ENCODE peak calls at places on chromosomes 5 and 9, in eight cellular contexts. C, A, S, L, R, I, P and U are unnamed samples. For H3K4me1, the result is how much of the 10 kb centered on the place peaks cover.

GRCh38 chr5:43315262-43315661 is 2.0 kb upstream of the HMGCS1 start:
- DNase-seq in C (peak), A (peak), S (no peak), L (no peak), R (no peak), I (no peak), P (no peak), U (no peak)

GRCh38 chr9:134189475-134190231 is 25.3 kb upstream of the RNU6ATAC start:
- DNase-seq in C (no peak), A (peak), S (no peak), L (peak), R (no peak), I (no peak), P (no peak), U (peak)

GRCh38 chr9:96116275-96117051 is 185.5 kb downstream of the HSD17B3 start:
- DNase-seq in C (no peak), A (no peak), S (no peak), L (no peak), R (peak), I (no peak), P (peak), U (no peak)

GRCh38 chr5:107867266-107867665 is 196.5 kb upstream of the EFNA5 start:
- DNase-seq in C (no peak), A (peak), S (no peak), L (no peak), R (no peak), I (no peak), P (no peak), U (no peak)

GRCh38 chr5:59040007-59040803 is 457.3 kb downstream of the RAB3C start:
- DNase-seq in C (no peak), A (no peak), S (no peak), L (no peak), R (no peak), I (no peak), P (no peak), U (no peak)

GRCh38 chr9:97514531-97514930 is 13.1 kb downstream of the TMOD1 start:
- DNase-seq in C (no peak), A (no peak), S (no peak), L (no peak), R (peak), I (peak), P (no peak), U (no peak)

GRCh38 chr5:14176888-14177287 is 33.7 kb downstream of the TRIO start:
- DNase-seq in C (no peak), A (no peak), S (no peak), L (no peak), R (no peak), I (no peak), P (no peak), U (no peak)

GRCh38 chr9:112097712-112098688 is 77.1 kb downstream of the SUSD1 start:
- DNase-seq in C (peak), A (peak), S (peak), L (no peak), R (peak), I (peak), P (peak), U (peak)

GRCh38 chr9:32627394-32627954 is 8.0 kb downstream of the TAF1L start:
- DNase-seq in C (peak), A (peak), S (no peak), L (no peak), R (no peak), I (no peak), P (no peak), U (no peak)

GRCh38 chr9:76868897-76869296 is 37.0 kb downstream of the PRUNE2 start:
- DNase-seq in C (no peak), A (peak), S (peak), L (no peak), R (no peak), I (no peak), P (no peak), U (no peak)

GRCh38 chr5:147051193-147051592 is 172.6 kb upstream of the PPP2R2B start:
- DNase-seq in C (no peak), A (peak), S (peak), L (no peak), R (no peak), I (no peak), P (no peak), U (no peak)

GRCh38 chr5:163913548-163913947 is 408.1 kb downstream of the MAT2B start:
- DNase-seq in C (no peak), A (no peak), S (no peak), L (no peak), R (no peak), I (no peak), P (no peak), U (no peak)

GRCh38 chr9:135109650-135110049 is 22.2 kb downstream of the OLFM1 start:
- DNase-seq in C (no peak), A (no peak), S (no peak), L (no peak), R (no peak), I (no peak), P (no peak), U (no peak)

GRCh38 chr9:36036253-36036779 is 397 bp upstream of the RECK start:
- DNase-seq in C (no peak), A (no peak), S (no peak), L (no peak), R (no peak), I (no peak), P (no peak), U (no peak)

GRCh38 chr9:15513335-15513734 is 2.6 kb upstream of the PSIP1 start:
- DNase-seq in C (peak), A (no peak), S (peak), L (no peak), R (no peak), I (no peak), P (no peak), U (no peak)

GRCh38 chr9:4615251-4615650 is 46.8 kb upstream of the PLPP6 start:
- DNase-seq in C (no peak), A (peak), S (peak), L (no peak), R (no peak), I (no peak), P (no peak), U (no peak)

GRCh38 chr5:6427689-6428088 is 21.0 kb upstream of the UBE2QL1 start:
- DNase-seq in C (no peak), A (no peak), S (no peak), L (no peak), R (no peak), I (no peak), P (no peak), U (no peak)

GRCh38 chr5:123807177-123807900 is 295.4 kb downstream of the CSNK1G3 start:
- DNase-seq in C (no peak), A (no peak), S (peak), L (no peak), R (no peak), I (no peak), P (no peak), U (no peak)

GRCh38 chr9:26066237-26066636 is 388.0 kb upstream of the TUSC1 start:
- DNase-seq in C (no peak), A (no peak), S (no peak), L (no peak), R (no peak), I (no peak), P (no peak), U (no peak)

GRCh38 chr9:38018964-38019602 is 49.9 kb downstream of the SHB start:
- DNase-seq in C (no peak), A (peak), S (peak), L (no peak), R (peak), I (no peak), P (peak), U (no peak)

GRCh38 chr5:121949885-121950284 is 11.9 kb upstream of the SRFBP1 start:
- DNase-seq in C (peak), A (peak), S (peak), L (no peak), R (peak), I (no peak), P (no peak), U (peak)

GRCh38 chr5:168460606-168461005 is 25.7 kb upstream of the RARS1 start:
- DNase-seq in C (no peak), A (no peak), S (no peak), L (no peak), R (no peak), I (no peak), P (no peak), U (no peak)

GRCh38 chr5:168455201-168455600 is 31.1 kb upstream of the RARS1 start:
- DNase-seq in C (no peak), A (no peak), S (no peak), L (no peak), R (no peak), I (no peak), P (no peak), U (no peak)

GRCh38 chr5:168457542-168457941 is 28.7 kb upstream of the RARS1 start:
- DNase-seq in C (no peak), A (no peak), S (no peak), L (no peak), R (no peak), I (no peak), P (no peak), U (no peak)
- H3K4me1 ChIP-seq in C (under half), A (under half), S (under half), L (under half), R (under half), I (under half), P (under half), U (under half)

DNA sequence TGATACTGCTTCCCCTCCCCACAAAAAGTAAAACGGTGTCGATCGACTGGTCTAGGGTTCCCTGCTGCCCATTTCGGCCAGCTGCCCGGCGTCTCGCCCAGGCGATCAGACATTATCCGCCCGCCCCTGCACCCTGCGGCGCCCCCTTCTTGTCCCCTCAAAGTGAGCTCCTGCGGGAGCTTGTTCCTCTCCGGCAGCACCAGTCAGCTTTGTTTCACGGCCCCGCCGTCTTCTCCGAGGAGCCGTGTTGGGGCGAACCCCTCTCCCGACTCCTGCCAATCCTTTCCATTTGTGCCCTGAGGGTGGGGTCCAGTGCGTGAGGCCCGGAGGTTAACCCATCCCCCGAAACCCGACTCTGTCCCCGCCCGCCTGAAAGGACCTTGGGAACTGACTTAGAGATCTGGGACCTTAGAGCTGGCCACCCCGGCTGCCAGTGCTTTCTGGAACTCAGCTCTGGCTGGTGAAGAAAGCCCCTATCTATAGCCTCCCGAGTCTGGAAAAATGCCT is 518 bp downstream of the UBE2B start:
- DNase-seq in C (no peak), A (peak), S (peak), L (peak), R (peak), I (peak), P (peak), U (peak)
- H3K4me3 ChIP-seq in C (peak), A (peak), S (peak), L (peak), R (peak), I (peak), P (peak), U (peak)

DNA sequence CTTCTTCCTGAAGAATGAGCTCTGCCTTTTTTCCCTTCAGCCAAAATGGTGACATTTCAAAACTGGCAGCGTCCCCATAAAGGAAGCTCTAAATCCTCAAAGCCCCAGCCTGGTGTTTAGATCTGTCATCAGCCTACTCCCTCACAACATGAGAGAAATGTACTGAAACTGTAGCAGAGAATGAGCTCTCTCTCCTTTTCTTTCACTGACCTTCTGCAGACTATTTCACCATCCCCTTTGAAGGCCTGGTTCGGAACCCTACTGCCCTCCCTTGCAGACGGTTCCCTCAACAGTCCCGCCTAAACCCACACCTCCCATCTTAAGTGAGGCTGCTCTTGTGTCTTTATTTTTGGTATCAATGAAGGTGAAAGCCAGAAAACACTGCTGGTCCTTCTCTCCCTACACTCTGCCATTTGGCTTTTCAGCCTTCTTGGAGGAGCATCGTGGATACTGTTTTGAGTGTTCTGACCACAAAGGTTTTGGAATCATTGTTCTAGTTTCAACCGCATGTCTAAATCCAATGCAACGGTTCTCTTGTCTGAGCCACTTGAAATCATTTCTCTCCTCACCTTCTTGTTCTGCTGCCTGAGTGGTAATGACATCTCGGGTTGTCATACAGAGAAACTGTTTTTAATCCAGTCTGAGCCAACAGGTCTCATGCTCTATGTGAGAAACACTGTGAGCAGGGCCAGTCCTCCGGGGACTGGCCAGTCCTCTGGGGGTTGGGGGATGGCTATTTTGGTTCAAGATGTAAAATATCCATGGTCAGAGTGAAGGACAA is 39.0 kb downstream of the ITK start:
- DNase-seq in C (no peak), A (no peak), S (no peak), L (no peak), R (no peak), I (no peak), P (no peak), U (no peak)
- H3K4me1 ChIP-seq in C (under half), A (under half), S (under half), L (under half), R (under half), I (under half), P (under half), U (under half)

DNA sequence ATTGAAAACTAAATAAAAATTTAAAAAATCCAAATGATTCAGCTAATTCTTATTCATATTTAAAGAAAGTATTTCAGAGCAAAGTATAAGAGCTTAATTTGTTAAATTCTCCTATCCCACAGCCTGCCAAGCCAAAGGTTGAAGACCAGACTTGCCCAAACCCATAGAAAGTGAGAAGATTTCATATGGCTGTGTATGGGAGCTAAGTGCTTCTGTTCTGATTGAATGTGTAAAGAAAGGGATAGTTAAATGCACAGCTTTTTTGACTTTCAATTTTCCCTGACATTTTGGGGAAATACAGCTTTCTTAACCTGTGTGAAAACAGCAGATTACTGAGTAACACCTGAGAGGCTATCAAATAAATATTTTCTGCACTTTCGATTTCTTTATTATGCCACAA is 125.0 kb upstream of the MTAP start:
- DNase-seq in C (no peak), A (peak), S (no peak), L (no peak), R (no peak), I (no peak), P (no peak), U (no peak)
- H3K4me3 ChIP-seq in C (no peak), A (peak), S (no peak), L (no peak), R (no peak), I (no peak), P (no peak), U (no peak)

GRCh38 chr9:119368179-119368578 is 1.1 kb downstream of the BRINP1 start:
- DNase-seq in C (no peak), A (no peak), S (no peak), L (no peak), R (no peak), I (no peak), P (no peak), U (no peak)
- H3K4me1 ChIP-seq in C (under half), A (under half), S (under half), L (under half), R (under half), I (under half), P (under half), U (under half)

DNA sequence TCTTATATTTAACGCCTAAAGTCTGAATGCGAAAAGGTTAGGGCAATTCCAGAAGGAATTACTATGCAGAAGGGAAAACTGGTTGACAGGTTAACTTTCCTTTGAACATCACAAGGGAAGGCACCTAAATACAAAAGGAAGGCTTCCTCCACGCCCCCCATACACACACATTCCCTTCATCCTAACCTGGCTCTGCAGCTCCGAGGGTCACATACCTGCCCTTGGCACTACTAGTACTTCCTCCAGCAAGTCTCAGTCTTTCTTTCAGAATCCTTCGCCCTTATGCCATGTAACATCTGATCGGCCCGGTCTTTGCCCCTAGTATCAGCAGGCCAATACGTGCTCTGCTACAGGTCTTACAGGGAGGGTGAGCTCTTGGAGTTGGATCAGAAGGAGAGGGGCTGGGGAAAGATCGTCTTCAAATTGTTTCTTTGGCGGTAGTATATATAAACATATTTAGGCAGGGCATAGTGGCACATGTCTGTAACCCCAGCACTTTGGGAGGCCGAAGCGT is 1.6 kb upstream of the MARCHF6 start:
- DNase-seq in C (no peak), A (no peak), S (no peak), L (no peak), R (no peak), I (no peak), P (peak), U (no peak)
- H3K4me3 ChIP-seq in C (no peak), A (peak), S (no peak), L (no peak), R (no peak), I (peak), P (no peak), U (no peak)

GRCh38 chr5:56328753-56329560 is 95.8 kb upstream of the ANKRD55 start:
- DNase-seq in C (no peak), A (peak), S (no peak), L (no peak), R (no peak), I (no peak), P (no peak), U (no peak)

GRCh38 chr5:56325039-56325438 is 91.9 kb upstream of the ANKRD55 start:
- DNase-seq in C (no peak), A (no peak), S (no peak), L (no peak), R (no peak), I (no peak), P (no peak), U (no peak)

GRCh38 chr5:56326116-56326515 is 93.0 kb upstream of the ANKRD55 start:
- DNase-seq in C (no peak), A (no peak), S (no peak), L (no peak), R (no peak), I (no peak), P (no peak), U (no peak)

GRCh38 chr5:56327810-56328209 is 94.7 kb upstream of the ANKRD55 start:
- DNase-seq in C (no peak), A (no peak), S (no peak), L (no peak), R (no peak), I (no peak), P (no peak), U (no peak)

DNA sequence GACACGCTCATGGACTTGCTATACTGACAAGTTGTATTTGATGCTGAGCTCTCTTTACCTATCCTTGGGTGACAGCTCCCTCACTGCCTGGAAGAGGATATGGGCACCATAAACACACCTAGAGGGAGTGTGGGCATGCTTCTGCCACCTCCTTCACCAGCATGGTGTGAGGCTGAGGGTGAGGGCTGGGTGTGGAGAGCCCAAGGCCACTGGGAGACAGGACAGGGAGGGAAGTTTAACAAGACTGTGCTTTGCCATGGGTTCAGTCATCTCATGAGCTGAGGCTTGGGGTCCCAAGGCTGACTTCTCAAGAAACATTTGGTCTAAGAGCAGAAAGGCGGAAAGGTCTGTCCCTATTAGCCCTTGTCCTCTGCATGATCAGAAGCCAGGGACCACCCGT is 93.6 kb upstream of the ANKRD55 start:
- DNase-seq in C (no peak), A (no peak), S (no peak), L (no peak), R (no peak), I (no peak), P (no peak), U (no peak)
- H3K4me1 ChIP-seq in C (under half), A (under half), S (under half), L (under half), R (under half), I (under half), P (under half), U (under half)